ENCODE peak calls at places on chromosomes 5 and 9, in six cellular contexts. One of them, this sample, is unnamed.

GRCh38 chr9:3028535-3028934 is 184.6 kb upstream of the PUM3 start:
- DNase-seq in neuronal stem cell: no peak
- DNase-seq in IMR-90: no peak
- DNase-seq in H9: no peak
- DNase-seq in trophoblast cell: no peak
- DNase-seq in H1: no peak
- DNase-seq in this sample: no peak

GRCh38 chr5:43635374-43635773 is 32.4 kb downstream of the NNT start:
- DNase-seq in neuronal stem cell: no peak
- DNase-seq in IMR-90: peak; percentile 52
- DNase-seq in H9: no peak
- DNase-seq in trophoblast cell: no peak
- DNase-seq in H1: no peak
- DNase-seq in this sample: no peak

GRCh38 chr5:68285075-68285827 is 69.7 kb downstream of the PIK3R1 start:
- DNase-seq in neuronal stem cell: no peak
- DNase-seq in IMR-90: no peak
- DNase-seq in H9: no peak
- DNase-seq in trophoblast cell: no peak
- DNase-seq in H1: no peak
- DNase-seq in this sample: no peak

GRCh38 chr5:158139161-158139560 is 280.2 kb upstream of the CLINT1 start:
- DNase-seq in neuronal stem cell: no peak
- DNase-seq in IMR-90: no peak
- DNase-seq in H9: no peak
- DNase-seq in trophoblast cell: no peak
- DNase-seq in H1: no peak
- DNase-seq in this sample: peak; percentile 70

GRCh38 chr9:79817469-79818004 is 245.8 kb downstream of the TLE4 start:
- DNase-seq in neuronal stem cell: no peak
- DNase-seq in IMR-90: no peak
- DNase-seq in H9: no peak
- DNase-seq in trophoblast cell: no peak
- DNase-seq in H1: no peak
- DNase-seq in this sample: no peak

GRCh38 chr9:22256381-22256780 is 190.2 kb upstream of the DMRTA1 start:
- DNase-seq in neuronal stem cell: no peak
- DNase-seq in IMR-90: no peak
- DNase-seq in H9: no peak
- DNase-seq in trophoblast cell: no peak
- DNase-seq in H1: no peak
- DNase-seq in this sample: no peak

GRCh38 chr9:127447416-127448111 is 3.6 kb downstream of the RPL12 start:
- DNase-seq in neuronal stem cell: no peak
- DNase-seq in IMR-90: peak; percentile 45
- DNase-seq in H9: no peak
- DNase-seq in trophoblast cell: peak; percentile 39
- DNase-seq in H1: no peak
- DNase-seq in this sample: peak; percentile 47

GRCh38 chr9:69744688-69745380 is 15.0 kb downstream of the PTAR1 start:
- DNase-seq in neuronal stem cell: no peak
- DNase-seq in IMR-90: peak; percentile 54
- DNase-seq in H9: no peak
- DNase-seq in trophoblast cell: no peak
- DNase-seq in H1: no peak
- DNase-seq in this sample: no peak

GRCh38 chr5:135127604-135128240 is 93.7 kb upstream of the PITX1 start:
- DNase-seq in neuronal stem cell: no peak
- DNase-seq in IMR-90: peak; percentile 93
- DNase-seq in H9: no peak
- DNase-seq in trophoblast cell: peak; percentile 92
- DNase-seq in H1: no peak
- DNase-seq in this sample: no peak

GRCh38 chr5:153658151-153658550 is 167.7 kb downstream of the GRIA1 start:
- DNase-seq in neuronal stem cell: peak; percentile 64
- DNase-seq in IMR-90: no peak
- DNase-seq in H9: no peak
- DNase-seq in trophoblast cell: no peak
- DNase-seq in H1: no peak
- DNase-seq in this sample: peak; percentile 35

GRCh38 chr5:120927923-120928322 is 463.8 kb downstream of the PRR16 start:
- DNase-seq in neuronal stem cell: no peak
- DNase-seq in IMR-90: no peak
- DNase-seq in H9: no peak
- DNase-seq in trophoblast cell: no peak
- DNase-seq in H1: no peak
- DNase-seq in this sample: no peak

GRCh38 chr5:42638972-42639371 is 117.6 kb upstream of the CCDC152 start:
- DNase-seq in neuronal stem cell: no peak
- DNase-seq in IMR-90: no peak
- DNase-seq in H9: no peak
- DNase-seq in trophoblast cell: no peak
- DNase-seq in H1: no peak
- DNase-seq in this sample: no peak

GRCh38 chr9:83955985-83956287 is 24.1 kb downstream of the HNRNPK start:
- DNase-seq in neuronal stem cell: no peak
- DNase-seq in IMR-90: no peak
- DNase-seq in H9: no peak
- DNase-seq in trophoblast cell: no peak
- DNase-seq in H1: no peak
- DNase-seq in this sample: no peak

GRCh38 chr9:98482248-98482647 is 226.5 kb downstream of the GABBR2 start:
- DNase-seq in neuronal stem cell: no peak
- DNase-seq in IMR-90: no peak
- DNase-seq in H9: no peak
- DNase-seq in trophoblast cell: peak; percentile 54
- DNase-seq in H1: no peak
- DNase-seq in this sample: no peak

GRCh38 chr5:149367249-149367971 is 9.6 kb downstream of the PCYOX1L start:
- DNase-seq in neuronal stem cell: peak; percentile 81
- DNase-seq in IMR-90: peak; percentile 70
- DNase-seq in H9: peak; percentile 88
- DNase-seq in trophoblast cell: peak; percentile 78
- DNase-seq in H1: peak; percentile 89
- DNase-seq in this sample: peak; percentile 94

GRCh38 chr5:176712546-176713297 is 65.4 kb downstream of the TSPAN17 start:
- DNase-seq in neuronal stem cell: no peak
- DNase-seq in IMR-90: no peak
- DNase-seq in H9: no peak
- DNase-seq in trophoblast cell: no peak
- DNase-seq in H1: no peak
- DNase-seq in this sample: peak; percentile 64

GRCh38 chr5:21419383-21419782 is 1431.4 kb upstream of the CDH18 start:
- DNase-seq in neuronal stem cell: no peak
- DNase-seq in IMR-90: no peak
- DNase-seq in H9: no peak
- DNase-seq in trophoblast cell: no peak
- DNase-seq in H1: no peak
- DNase-seq in this sample: no peak

GRCh38 chr9:119588874-119589560 is 219.8 kb upstream of the BRINP1 start:
- DNase-seq in neuronal stem cell: no peak
- DNase-seq in IMR-90: no peak
- DNase-seq in H9: no peak
- DNase-seq in trophoblast cell: no peak
- DNase-seq in H1: no peak
- DNase-seq in this sample: peak; percentile 6

GRCh38 chr9:99004717-99005460 is 61.2 kb downstream of the COL15A1 start:
- DNase-seq in neuronal stem cell: no peak
- DNase-seq in IMR-90: no peak
- DNase-seq in H9: no peak
- DNase-seq in trophoblast cell: no peak
- DNase-seq in H1: no peak
- DNase-seq in this sample: no peak

GRCh38 chr9:8579661-8580060 is 780.1 kb upstream of the DMAC1 start:
- DNase-seq in neuronal stem cell: no peak
- DNase-seq in IMR-90: no peak
- DNase-seq in H9: no peak
- DNase-seq in trophoblast cell: peak; percentile 68
- DNase-seq in H1: no peak
- DNase-seq in this sample: peak; percentile 75

GRCh38 chr5:142806769-142807377 is 36.7 kb downstream of the ARHGAP26 start:
- DNase-seq in neuronal stem cell: no peak
- DNase-seq in IMR-90: no peak
- DNase-seq in H9: no peak
- DNase-seq in trophoblast cell: no peak
- DNase-seq in H1: no peak
- DNase-seq in this sample: peak; percentile 26

GRCh38 chr9:94772654-94773303 is 46.3 kb downstream of the AOPEP start:
- DNase-seq in neuronal stem cell: no peak
- DNase-seq in IMR-90: peak; percentile 86
- DNase-seq in H9: no peak
- DNase-seq in trophoblast cell: no peak
- DNase-seq in H1: no peak
- DNase-seq in this sample: no peak

GRCh38 chr9:87855061-87855460 is 27.6 kb upstream of the SPATA31E1 start:
- DNase-seq in neuronal stem cell: no peak
- DNase-seq in IMR-90: peak; percentile 18
- DNase-seq in H9: no peak
- DNase-seq in trophoblast cell: no peak
- DNase-seq in H1: no peak
- DNase-seq in this sample: no peak

GRCh38 chr5:116300016-116300601 is 215.3 kb downstream of the COMMD10 start:
- DNase-seq in neuronal stem cell: no peak
- DNase-seq in IMR-90: no peak
- DNase-seq in H9: no peak
- DNase-seq in trophoblast cell: peak; percentile 90
- DNase-seq in H1: no peak
- DNase-seq in this sample: no peak

GRCh38 chr9:93663877-93664548 is 87.6 kb downstream of the PHF2 start:
- DNase-seq in neuronal stem cell: no peak
- DNase-seq in IMR-90: no peak
- DNase-seq in H9: no peak
- DNase-seq in trophoblast cell: no peak
- DNase-seq in H1: no peak
- DNase-seq in this sample: no peak

GRCh38 chr5:161544350-161544765 is 2.2 kb downstream of the GABRB2 start:
- DNase-seq in neuronal stem cell: peak; percentile 56
- DNase-seq in IMR-90: peak; percentile 4
- DNase-seq in H9: peak; percentile 69
- DNase-seq in trophoblast cell: peak; percentile 20
- DNase-seq in H1: peak; percentile 76
- DNase-seq in this sample: peak; percentile 83

GRCh38 chr9:108205276-108205675 is 650.5 kb downstream of the ACTL7B start:
- DNase-seq in neuronal stem cell: no peak
- DNase-seq in IMR-90: no peak
- DNase-seq in H9: no peak
- DNase-seq in trophoblast cell: no peak
- DNase-seq in H1: no peak
- DNase-seq in this sample: no peak

GRCh38 chr9:129761293-129761900 is 8.6 kb upstream of the PTGES start:
- DNase-seq in neuronal stem cell: no peak
- DNase-seq in IMR-90: peak; percentile 92
- DNase-seq in H9: no peak
- DNase-seq in trophoblast cell: peak; percentile 82
- DNase-seq in H1: no peak
- DNase-seq in this sample: no peak
- H2BK120ac ChIP-seq in neuronal stem cell: no peak overlapping the region
- H2BK120ac ChIP-seq in IMR-90: peak overlapping the region; percentile 95
- H2BK120ac ChIP-seq in H9: no peak overlapping the region
- H2BK120ac ChIP-seq in trophoblast cell: no peak overlapping the region
- H2BK120ac ChIP-seq in H1: no peak overlapping the region
- H2BK120ac ChIP-seq in this sample: no peak overlapping the region

DNA sequence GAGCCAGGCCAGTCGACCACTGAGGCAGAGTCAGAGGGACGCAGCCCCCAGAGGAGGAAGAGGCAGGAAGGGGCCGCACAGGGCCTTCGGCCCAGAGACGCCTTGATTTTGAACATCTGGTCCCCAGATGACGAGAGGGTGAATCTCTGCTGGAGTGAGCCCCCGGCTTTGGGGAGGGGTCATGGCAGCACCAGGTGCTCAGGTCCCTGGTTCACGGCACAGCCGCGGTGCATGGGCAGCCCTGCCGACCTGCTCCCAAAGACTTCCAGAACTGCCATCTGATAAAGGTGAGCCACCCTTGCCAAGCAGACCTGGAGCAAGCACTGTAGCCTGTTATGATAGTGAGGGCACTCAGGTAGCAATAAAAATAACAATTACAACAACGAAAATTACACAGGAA is 29.8 kb downstream of the LPCAT1 start:
- DNase-seq in neuronal stem cell: no peak
- DNase-seq in IMR-90: no peak
- DNase-seq in H9: no peak
- DNase-seq in trophoblast cell: no peak
- DNase-seq in H1: no peak
- DNase-seq in this sample: no peak
- H3K4me2 ChIP-seq in neuronal stem cell: no peak overlapping the region
- H3K4me2 ChIP-seq in IMR-90: no peak overlapping the region
- H3K4me2 ChIP-seq in H9: no peak overlapping the region
- H3K4me2 ChIP-seq in trophoblast cell: no peak overlapping the region
- H3K4me2 ChIP-seq in H1: no peak overlapping the region
- H3K4me2 ChIP-seq in this sample: no peak overlapping the region

GRCh38 chr5:103621548-103621930 is 59.0 kb upstream of the NUDT12 start:
- DNase-seq in neuronal stem cell: no peak
- DNase-seq in IMR-90: no peak
- DNase-seq in H9: no peak
- DNase-seq in trophoblast cell: no peak
- DNase-seq in H1: no peak
- DNase-seq in this sample: peak; percentile 65

GRCh38 chr5:103624035-103624461 is 61.5 kb upstream of the NUDT12 start:
- DNase-seq in neuronal stem cell: no peak
- DNase-seq in IMR-90: peak; percentile 78
- DNase-seq in H9: no peak
- DNase-seq in trophoblast cell: no peak
- DNase-seq in H1: no peak
- DNase-seq in this sample: no peak

GRCh38 chr5:103620851-103621547 is 58.4 kb upstream of the NUDT12 start:
- DNase-seq in neuronal stem cell: no peak
- DNase-seq in IMR-90: no peak
- DNase-seq in H9: no peak
- DNase-seq in trophoblast cell: no peak
- DNase-seq in H1: no peak
- DNase-seq in this sample: no peak

DNA sequence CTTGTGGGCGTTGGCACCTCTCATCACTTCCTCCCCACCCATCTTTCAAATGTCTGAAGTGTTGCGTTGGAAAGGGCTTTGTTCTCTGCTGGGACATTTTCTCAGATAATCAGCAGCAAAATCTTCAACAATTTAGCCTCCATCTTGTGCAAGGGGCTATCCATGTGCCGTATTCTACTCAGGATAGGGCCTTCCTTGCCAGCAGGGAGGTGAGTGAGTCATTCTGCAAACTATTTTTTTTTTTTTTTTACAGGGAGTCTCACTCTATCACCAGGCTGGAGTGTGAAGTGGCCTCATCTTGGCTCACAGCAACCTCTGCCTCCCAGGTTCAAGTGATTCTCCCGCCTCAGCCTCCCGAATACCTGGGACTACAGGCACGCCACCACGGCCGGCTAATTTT is 62.2 kb upstream of the NUDT12 start:
- DNase-seq in neuronal stem cell: no peak
- DNase-seq in IMR-90: peak; percentile 8
- DNase-seq in H9: no peak
- DNase-seq in trophoblast cell: peak; percentile 18
- DNase-seq in H1: no peak
- DNase-seq in this sample: no peak
- H3K18ac ChIP-seq in neuronal stem cell: no peak overlapping the region
- H3K18ac ChIP-seq in IMR-90: no peak overlapping the region
- H3K18ac ChIP-seq in H9: no peak overlapping the region
- H3K18ac ChIP-seq in trophoblast cell: no peak overlapping the region
- H3K18ac ChIP-seq in H1: no peak overlapping the region
- H3K18ac ChIP-seq in this sample: no peak overlapping the region

GRCh38 chr5:124742983-124743533 is 3.4 kb downstream of the ZNF608 start:
- DNase-seq in neuronal stem cell: no peak
- DNase-seq in IMR-90: peak; percentile 88
- DNase-seq in H9: no peak
- DNase-seq in trophoblast cell: peak; percentile 59
- DNase-seq in H1: peak; percentile 38
- DNase-seq in this sample: peak; percentile 37
- H2BK120ac ChIP-seq in neuronal stem cell: no peak overlapping the region
- H2BK120ac ChIP-seq in IMR-90: peak overlapping the region; percentile 90
- H2BK120ac ChIP-seq in H9: no peak overlapping the region
- H2BK120ac ChIP-seq in trophoblast cell: no peak overlapping the region
- H2BK120ac ChIP-seq in H1: no peak overlapping the region
- H2BK120ac ChIP-seq in this sample: peak overlapping the region; percentile 70